ENCODE peak calls at places on chromosomes 6 and 20, in six cellular contexts. K, E, G, H, B and N are unnamed samples.

GRCh38 chr20:32024683-32025295 is 14.6 kb downstream of the CCM2L start:
- DNase-seq in K (no peak), E (no peak), G (no peak), H (no peak), B (no peak), N (no peak)

GRCh38 chr20:1274485-1275313 is 8.6 kb downstream of the SNPH start:
- DNase-seq in K (no peak), E (no peak), G (no peak), H (no peak), B (no peak), N (no peak)

GRCh38 chr6:40247516-40248115 is 313.4 kb upstream of the MOCS1 start:
- DNase-seq in K (no peak), E (no peak), G (no peak), H (no peak), B (no peak), N (no peak)

GRCh38 chr20:17699931-17700351 is at the start of gene BANF2:
- DNase-seq in K (no peak), E (no peak), G (no peak), H (no peak), B (no peak), N (no peak)

GRCh38 chr20:23257848-23258746 is 92.5 kb upstream of the NXT1 start:
- DNase-seq in K (peak), E (peak), G (peak), H (no peak), B (peak), N (peak)

GRCh38 chr6:11304946-11305345 is 72.5 kb upstream of the NEDD9 start:
- DNase-seq in K (no peak), E (no peak), G (no peak), H (no peak), B (no peak), N (no peak)

GRCh38 chr6:55528624-55529023 is 50.4 kb downstream of the HMGCLL1 start:
- DNase-seq in K (peak), E (peak), G (no peak), H (no peak), B (peak), N (peak)

GRCh38 chr20:910840-911770 is 5.0 kb downstream of the ANGPT4 start:
- DNase-seq in K (peak), E (no peak), G (peak), H (no peak), B (peak), N (no peak)

GRCh38 chr6:112416885-112417284 is 69.8 kb downstream of the RFPL4B start:
- DNase-seq in K (no peak), E (peak), G (no peak), H (no peak), B (no peak), N (peak)

GRCh38 chr6:143002686-143003085 is 57.7 kb upstream of the HIVEP2 start:
- DNase-seq in K (no peak), E (no peak), G (no peak), H (no peak), B (no peak), N (no peak)

GRCh38 chr6:8180327-8181161 is 78.2 kb upstream of the EEF1E1 start:
- DNase-seq in K (peak), E (peak), G (peak), H (no peak), B (peak), N (peak)

GRCh38 chr20:54172532-54172855 is 1.3 kb downstream of the CYP24A1 start:
- DNase-seq in K (no peak), E (no peak), G (no peak), H (no peak), B (no peak), N (no peak)
- H3K4me3 ChIP-seq in K (no peak), E (no peak), G (no peak), H (no peak), B (no peak), N (no peak)

GRCh38 chr20:58213112-58213511 is 15.3 kb downstream of the ANKRD60 start:
- DNase-seq in K (no peak), E (no peak), G (no peak), H (no peak), B (no peak), N (peak)
- TF ChIP-seq CTCF in K (no peak), E (peak), G (peak), H (no peak), B (peak), N (peak)

DNA sequence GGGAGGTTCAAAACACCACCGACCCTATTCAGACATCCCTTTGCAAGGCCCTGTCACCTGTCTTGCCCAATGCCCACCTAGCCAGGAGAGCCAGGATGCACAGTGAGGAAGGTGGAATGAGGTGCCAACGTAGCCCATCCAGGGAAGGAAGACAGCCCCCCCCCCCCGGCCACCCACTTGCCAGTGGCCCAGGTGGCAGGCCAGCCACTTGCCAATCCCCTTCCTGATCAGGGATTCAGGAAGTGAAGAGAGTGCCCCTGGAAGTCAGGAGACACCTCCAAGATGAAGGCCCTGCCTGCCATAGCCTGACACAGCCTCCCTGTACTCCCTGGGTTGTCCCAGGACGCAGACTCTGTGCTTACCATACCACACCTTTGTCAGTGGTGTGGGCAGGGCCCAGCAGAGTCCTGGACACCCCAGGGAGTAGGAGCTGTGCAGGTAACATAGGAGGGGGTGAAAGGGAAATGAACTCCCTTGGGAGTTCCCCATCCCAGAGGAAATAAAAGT is 54.7 kb downstream of the MRPL14 start:
- DNase-seq in K (no peak), E (no peak), G (no peak), H (no peak), B (no peak), N (no peak)
- H3K4me3 ChIP-seq in K (peak), E (no peak), G (peak), H (no peak), B (no peak), N (peak)

DNA sequence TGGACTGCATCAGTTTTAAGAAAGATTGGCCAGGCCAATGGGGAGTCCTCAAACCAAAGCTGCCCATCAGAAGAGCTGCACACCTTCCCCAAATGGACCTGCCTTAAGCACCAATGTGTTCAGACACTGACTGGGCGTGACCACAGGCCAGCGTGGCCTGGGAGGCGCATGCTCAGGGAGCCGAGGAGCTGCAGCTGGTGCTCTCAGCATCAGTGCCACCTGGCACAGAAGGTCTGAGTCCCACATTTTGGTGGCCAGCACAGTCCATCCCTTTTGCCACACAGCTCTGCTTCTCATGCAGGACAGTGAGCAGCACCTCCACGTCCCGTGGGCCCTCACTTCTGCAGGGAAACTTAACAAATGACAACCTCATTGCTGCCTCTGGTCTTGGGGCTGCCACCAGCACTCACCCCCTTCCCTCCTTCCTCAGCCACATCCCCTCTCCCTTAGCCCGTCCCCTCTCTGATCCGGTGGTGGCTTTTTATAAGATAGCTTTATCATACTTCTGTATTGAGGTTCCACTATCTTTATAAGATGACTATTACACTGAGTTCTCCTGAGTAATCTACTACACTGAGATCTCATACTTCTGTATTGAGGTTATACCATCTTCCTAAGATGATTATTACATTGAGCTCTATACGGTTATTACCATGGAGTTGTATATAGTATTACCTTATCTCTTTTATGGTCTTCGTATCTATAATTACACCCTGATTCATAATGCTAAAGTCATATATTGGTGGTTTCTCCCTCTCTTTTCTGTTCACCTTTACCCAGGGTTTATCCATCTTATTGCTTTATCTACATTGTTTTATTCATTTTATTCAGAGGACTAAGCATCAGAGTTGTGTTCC is 109.1 kb downstream of the TOX2 start:
- DNase-seq in K (no peak), E (no peak), G (no peak), H (no peak), B (no peak), N (no peak)
- TF ChIP-seq CTCF in K (no peak), E (no peak), G (no peak), H (no peak), B (no peak), N (no peak)

GRCh38 chr6:154993026-154993425 is 2.1 kb upstream of the TIAM2 start:
- DNase-seq in K (no peak), E (no peak), G (no peak), H (no peak), B (no peak), N (peak)

GRCh38 chr6:154996841-154997311 is 1.8 kb downstream of the TIAM2 start:
- DNase-seq in K (no peak), E (no peak), G (no peak), H (no peak), B (no peak), N (no peak)

GRCh38 chr6:154993710-154994109 is 1.4 kb upstream of the TIAM2 start:
- DNase-seq in K (no peak), E (no peak), G (no peak), H (no peak), B (no peak), N (no peak)

GRCh38 chr6:154995241-154996162 is at the start of gene TIAM2:
- DNase-seq in K (no peak), E (no peak), G (no peak), H (peak), B (peak), N (peak)

GRCh38 chr6:154994881-154995240 is 254 bp upstream of the TIAM2 start:
- DNase-seq in K (no peak), E (no peak), G (no peak), H (no peak), B (no peak), N (no peak)
- H3K4me3 ChIP-seq in K (no peak), E (peak), G (peak), H (no peak), B (peak), N (peak)

DNA sequence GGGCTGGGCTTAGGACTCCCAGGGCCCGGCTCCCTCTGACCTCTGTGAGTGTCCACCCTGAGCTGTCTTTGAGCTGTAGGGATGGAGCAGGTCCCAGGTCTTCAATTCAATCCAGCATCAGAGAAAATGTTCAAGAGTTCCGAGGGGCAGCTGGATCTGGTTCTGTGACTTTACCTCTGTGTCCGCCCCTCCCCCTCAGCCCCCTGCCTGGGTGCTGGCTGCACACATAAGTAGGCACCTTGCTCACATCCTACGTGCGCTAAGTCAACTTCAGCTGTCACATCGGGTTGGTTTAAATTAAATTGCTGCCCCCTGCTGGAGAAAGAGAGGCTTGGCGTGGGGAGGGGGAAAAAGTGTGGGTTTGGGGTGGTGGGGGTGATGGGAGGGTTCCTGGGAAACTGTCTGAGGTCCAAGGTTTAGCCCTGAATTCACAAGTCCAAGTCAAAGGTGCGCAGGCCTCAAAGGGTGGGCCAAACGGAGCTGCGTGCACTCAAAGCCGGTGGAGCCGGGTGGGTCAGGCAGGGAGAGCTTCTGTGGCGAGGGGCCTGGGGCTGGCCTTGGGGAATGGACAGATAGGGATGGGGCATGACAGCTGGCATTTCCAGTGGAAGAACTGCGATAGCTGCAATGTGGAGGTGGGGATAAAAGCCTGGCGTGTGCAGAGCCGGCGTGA is 3.0 kb downstream of the WFDC5 start:
- DNase-seq in K (peak), E (no peak), G (no peak), H (no peak), B (no peak), N (peak)
- TF ChIP-seq CTCF in K (peak), E (peak), G (peak), H (peak), B (peak), N (peak)

GRCh38 chr6:144728804-144729203 is 443.7 kb downstream of the UTRN start:
- DNase-seq in K (no peak), E (no peak), G (no peak), H (no peak), B (no peak), N (no peak)

GRCh38 chr6:144722925-144723324 is 437.8 kb downstream of the UTRN start:
- DNase-seq in K (peak), E (no peak), G (no peak), H (no peak), B (no peak), N (no peak)

GRCh38 chr6:144723431-144723830 is 438.3 kb downstream of the UTRN start:
- DNase-seq in K (peak), E (no peak), G (no peak), H (no peak), B (no peak), N (no peak)

GRCh38 chr6:144729502-144729901 is 444.4 kb downstream of the UTRN start:
- DNase-seq in K (no peak), E (no peak), G (no peak), H (no peak), B (no peak), N (no peak)

GRCh38 chr6:144725731-144726522 is 440.8 kb downstream of the UTRN start:
- DNase-seq in K (peak), E (no peak), G (no peak), H (no peak), B (no peak), N (no peak)
- H3K4me3 ChIP-seq in K (no peak), E (no peak), G (no peak), H (no peak), B (no peak), N (no peak)

GRCh38 chr20:62876441-62876825 is 14.8 kb upstream of the TCFL5 start:
- DNase-seq in K (no peak), E (no peak), G (no peak), H (no peak), B (no peak), N (no peak)

GRCh38 chr20:62876826-62877728 is 15.5 kb upstream of the TCFL5 start:
- DNase-seq in K (no peak), E (no peak), G (no peak), H (no peak), B (no peak), N (no peak)

GRCh38 chr20:62873280-62873679 is 11.7 kb upstream of the TCFL5 start:
- DNase-seq in K (no peak), E (no peak), G (no peak), H (no peak), B (no peak), N (no peak)

GRCh38 chr20:62874745-62875344 is 13.2 kb upstream of the TCFL5 start:
- DNase-seq in K (no peak), E (no peak), G (no peak), H (no peak), B (no peak), N (peak)

DNA sequence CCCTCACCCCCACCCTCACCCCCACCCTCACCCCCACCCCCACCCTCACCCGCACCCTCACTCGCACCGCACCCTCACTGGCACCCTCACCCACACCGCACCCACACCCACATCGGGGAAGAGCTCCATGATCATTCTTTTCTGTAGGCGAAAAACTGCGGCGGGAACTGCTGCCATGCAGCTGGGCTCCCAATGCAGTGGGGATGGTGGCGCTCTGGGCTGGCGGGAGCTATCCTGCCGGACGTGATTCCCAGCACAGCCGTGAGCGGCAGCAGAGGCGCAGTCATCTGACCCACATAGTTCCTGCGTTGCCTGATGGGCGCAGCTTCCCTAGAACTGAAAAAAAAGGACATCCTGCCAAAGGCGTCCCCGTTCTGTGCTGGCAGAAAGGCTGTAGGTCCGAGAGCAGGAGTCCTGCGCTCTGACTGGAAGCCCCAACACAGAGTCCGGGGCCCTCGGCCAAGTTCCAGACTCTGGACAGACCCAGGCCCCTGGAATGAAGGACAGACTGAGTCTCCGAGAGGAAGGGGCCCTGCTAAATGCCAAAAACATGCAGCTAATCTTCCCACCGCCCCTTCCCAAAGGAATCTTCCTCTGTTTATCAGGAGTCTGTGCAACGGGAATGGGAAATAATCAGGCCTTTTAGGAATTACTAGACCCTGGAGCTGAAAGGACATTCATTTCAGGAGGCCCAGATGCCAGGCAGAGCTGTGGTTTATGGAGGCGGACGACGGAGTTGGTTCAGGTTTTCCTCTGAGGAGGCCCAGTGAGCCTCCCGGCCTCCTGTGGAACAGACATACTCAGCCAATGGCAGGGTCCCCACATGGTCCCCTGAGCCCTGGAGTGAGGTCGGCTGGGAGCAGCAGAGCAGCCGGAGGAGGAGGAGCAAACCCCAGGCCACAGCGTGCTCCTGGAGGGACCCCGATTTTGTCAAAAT is 14.1 kb upstream of the TCFL5 start:
- DNase-seq in K (no peak), E (peak), G (no peak), H (peak), B (peak), N (peak)
- TF ChIP-seq CTCF in K (no peak), E (peak), G (peak), H (no peak), B (peak), N (peak)

DNA sequence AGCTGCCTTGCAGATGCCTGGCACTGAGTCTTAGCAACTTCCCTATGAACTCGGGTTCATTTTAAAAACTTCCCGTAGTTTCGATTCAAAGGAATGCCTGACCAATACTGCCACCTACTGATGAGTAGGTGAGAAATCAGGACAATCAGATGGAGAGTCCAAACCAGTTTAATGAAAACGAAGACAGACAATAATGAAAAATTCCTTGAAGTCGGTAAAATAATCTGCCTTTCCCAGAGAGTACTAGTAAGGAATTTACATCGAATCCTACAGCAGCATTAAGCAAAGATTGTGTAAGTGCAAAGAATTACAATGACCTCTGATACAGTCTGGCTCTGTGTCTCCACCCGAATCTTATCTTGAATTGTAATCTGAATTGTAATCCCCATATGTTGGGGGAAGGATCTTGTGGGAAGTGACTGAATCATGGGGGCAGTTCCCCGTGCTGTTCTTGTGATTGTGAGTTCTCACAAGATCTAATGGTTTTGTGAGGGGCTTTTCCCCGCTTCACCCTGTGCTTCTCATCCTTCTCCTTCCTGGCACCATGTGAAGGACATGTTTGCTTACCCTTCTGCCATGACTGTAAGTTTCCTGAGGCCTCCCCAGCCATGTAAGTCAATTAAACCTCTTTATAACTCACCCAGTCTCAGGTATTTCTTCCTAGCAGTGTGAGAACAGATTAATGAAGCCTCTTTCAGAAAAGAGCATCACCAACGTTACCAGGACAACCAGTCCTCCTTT is 134.4 kb downstream of the ARHGAP18 start:
- DNase-seq in K (peak), E (peak), G (peak), H (no peak), B (peak), N (peak)
- H3K4me3 ChIP-seq in K (no peak), E (no peak), G (no peak), H (no peak), B (no peak), N (peak)